ENCODE peak calls at places on chromosomes 2 and 18, in four cellular contexts. One of them, this sample, is unnamed.

GRCh38 chr2:121243821-121244460 is 41.1 kb downstream of the TFCP2L1 start:
- DNase-seq in nephron progenitor cell: no peak
- DNase-seq in cardiac fibroblast: no peak
- DNase-seq in GM13977: no peak
- DNase-seq in this sample: no peak

GRCh38 chr2:28413152-28413895 is 20.7 kb downstream of the FOSL2 start:
- DNase-seq in cardiac fibroblast: no peak
- DNase-seq in nephron progenitor cell: no peak
- DNase-seq in GM13977: no peak
- DNase-seq in this sample: peak

GRCh38 chr2:104768694-104769093 is 85.2 kb upstream of the POU3F3 start:
- DNase-seq in cardiac fibroblast: no peak
- DNase-seq in GM13977: no peak
- DNase-seq in nephron progenitor cell: no peak
- DNase-seq in this sample: no peak

GRCh38 chr2:172307800-172308199 is 119.6 kb upstream of the ITGA6 start:
- DNase-seq in GM13977: no peak
- DNase-seq in nephron progenitor cell: no peak
- DNase-seq in cardiac fibroblast: peak
- DNase-seq in this sample: no peak

GRCh38 chr2:218257390-218257981 is 3.3 kb upstream of the GPBAR1 start:
- DNase-seq in GM13977: peak
- DNase-seq in nephron progenitor cell: peak
- DNase-seq in cardiac fibroblast: no peak
- DNase-seq in this sample: peak

GRCh38 chr18:12944724-12945123 is 3.1 kb upstream of the SEH1L start:
- DNase-seq in nephron progenitor cell: no peak
- DNase-seq in cardiac fibroblast: peak
- DNase-seq in GM13977: no peak
- DNase-seq in this sample: no peak

GRCh38 chr2:168635065-168635577 is 167.3 kb upstream of the NOSTRIN start:
- DNase-seq in GM13977: no peak
- DNase-seq in cardiac fibroblast: peak
- DNase-seq in nephron progenitor cell: no peak
- DNase-seq in this sample: no peak

GRCh38 chr2:231483398-231484329 is 19.4 kb upstream of the NCL start:
- DNase-seq in GM13977: peak
- DNase-seq in nephron progenitor cell: no peak
- DNase-seq in cardiac fibroblast: peak
- DNase-seq in this sample: no peak

GRCh38 chr18:38933910-38934510 is 1368.4 kb upstream of the CELF4 start:
- DNase-seq in GM13977: no peak
- DNase-seq in cardiac fibroblast: no peak
- DNase-seq in nephron progenitor cell: no peak
- DNase-seq in this sample: no peak

GRCh38 chr2:36951574-36951973 is 14.8 kb downstream of the STRN start:
- DNase-seq in cardiac fibroblast: peak
- DNase-seq in nephron progenitor cell: no peak
- DNase-seq in GM13977: no peak
- DNase-seq in this sample: no peak

GRCh38 chr2:101921961-101922325 is 69.8 kb upstream of the IL1R2 start:
- DNase-seq in cardiac fibroblast: no peak
- DNase-seq in nephron progenitor cell: no peak
- DNase-seq in GM13977: no peak
- DNase-seq in this sample: no peak

GRCh38 chr2:3223080-3223923 is 154.3 kb downstream of the EIPR1 start:
- DNase-seq in nephron progenitor cell: no peak
- DNase-seq in cardiac fibroblast: peak
- DNase-seq in GM13977: peak
- DNase-seq in this sample: no peak

GRCh38 chr2:9102861-9103662 is 99.6 kb upstream of the MBOAT2 start:
- DNase-seq in cardiac fibroblast: no peak
- DNase-seq in nephron progenitor cell: no peak
- DNase-seq in GM13977: no peak
- DNase-seq in this sample: no peak
- TF ChIP-seq CTCF in cardiac fibroblast: no peak
- TF ChIP-seq CTCF in nephron progenitor cell: no peak
- TF ChIP-seq CTCF in GM13977: no peak
- TF ChIP-seq CTCF in this sample: no peak

GRCh38 chr2:133884739-133885381 is 316.6 kb upstream of the NCKAP5 start:
- DNase-seq in nephron progenitor cell: no peak
- DNase-seq in cardiac fibroblast: peak
- DNase-seq in GM13977: peak
- DNase-seq in this sample: no peak
- TF ChIP-seq CTCF in nephron progenitor cell: no peak
- TF ChIP-seq CTCF in cardiac fibroblast: no peak
- TF ChIP-seq CTCF in GM13977: peak
- TF ChIP-seq CTCF in this sample: peak

GRCh38 chr2:73175663-73176204 is 26.6 kb upstream of the NOTO start:
- DNase-seq in cardiac fibroblast: peak
- DNase-seq in GM13977: peak
- DNase-seq in nephron progenitor cell: peak
- DNase-seq in this sample: peak
- TF ChIP-seq CTCF in cardiac fibroblast: no peak
- TF ChIP-seq CTCF in GM13977: no peak
- TF ChIP-seq CTCF in nephron progenitor cell: no peak
- TF ChIP-seq CTCF in this sample: no peak

GRCh38 chr2:118521272-118521671 is 326.2 kb downstream of the EN1 start:
- DNase-seq in nephron progenitor cell: no peak
- DNase-seq in cardiac fibroblast: no peak
- DNase-seq in GM13977: no peak
- DNase-seq in this sample: no peak

GRCh38 chr2:118524911-118525310 is 322.5 kb downstream of the EN1 start:
- DNase-seq in GM13977: no peak
- DNase-seq in cardiac fibroblast: no peak
- DNase-seq in nephron progenitor cell: no peak
- DNase-seq in this sample: no peak

GRCh38 chr2:118523761-118524160 is 323.7 kb downstream of the EN1 start:
- DNase-seq in GM13977: no peak
- DNase-seq in nephron progenitor cell: no peak
- DNase-seq in cardiac fibroblast: no peak
- DNase-seq in this sample: no peak

GRCh38 chr2:118527571-118527970 is 319.9 kb downstream of the EN1 start:
- DNase-seq in cardiac fibroblast: no peak
- DNase-seq in GM13977: no peak
- DNase-seq in nephron progenitor cell: no peak
- DNase-seq in this sample: no peak

GRCh38 chr2:118521960-118522359 is 325.5 kb downstream of the EN1 start:
- DNase-seq in cardiac fibroblast: no peak
- DNase-seq in nephron progenitor cell: no peak
- DNase-seq in GM13977: no peak
- DNase-seq in this sample: no peak
- TF ChIP-seq CTCF in cardiac fibroblast: no peak
- TF ChIP-seq CTCF in nephron progenitor cell: no peak
- TF ChIP-seq CTCF in GM13977: no peak
- TF ChIP-seq CTCF in this sample: no peak

This sample was measured in glutamatergic neuron.